ENCODE peak calls at places on chromosomes 5 and 9, in seven cellular contexts. F is NCI-H460, V is SK-N-DZ, I is dorsolateral prefrontal cortex, L is pons, E is iPS DF 19.7, T is T47D. M is an unnamed sample.

GRCh38 chr9:88749420-88749819 is 214.4 kb downstream of the NXNL2 start:
- DNase-seq in V (no peak), I (no peak), E (no peak), T (no peak), L (no peak), F (no peak), M (no peak)

GRCh38 chr9:84874583-84874982 is 205.1 kb downstream of the NTRK2 start:
- DNase-seq in T (no peak), I (no peak), L (no peak), V (no peak), E (no peak), F (no peak), M (no peak)

GRCh38 chr9:127779136-127779981 is 893 bp upstream of the SH2D3C start:
- DNase-seq in L (peak; percentile 22), F (peak; percentile 52), E (no peak), I (no peak), V (no peak), T (no peak), M (no peak)

GRCh38 chr9:110517483-110517882 is 62.1 kb downstream of the SVEP1 start:
- DNase-seq in T (no peak), E (no peak), V (no peak), F (no peak), I (no peak), L (no peak), M (no peak)

GRCh38 chr5:143641549-143641955 is 170.4 kb upstream of the HMHB1 start:
- DNase-seq in V (no peak), F (no peak), E (no peak), T (no peak), L (no peak), I (no peak), M (no peak)

GRCh38 chr5:86979801-86980510 is 287.7 kb upstream of the RASA1 start:
- DNase-seq in T (no peak), L (peak; percentile 56), I (no peak), F (peak; percentile 38), E (no peak), V (no peak), M (peak; percentile 39)

GRCh38 chr5:109546461-109546860 is 136.7 kb upstream of the PJA2 start:
- DNase-seq in E (no peak), L (no peak), V (no peak), I (no peak), T (no peak), F (no peak), M (no peak)

GRCh38 chr5:167305591-167306213 is 985.7 kb upstream of the WWC1 start:
- DNase-seq in V (peak; percentile 34), E (peak; percentile 54), T (no peak), F (no peak), I (no peak), L (no peak), M (no peak)

GRCh38 chr5:135457424-135458071 is 5.4 kb upstream of the TIFAB start:
- DNase-seq in L (peak; percentile 42), V (peak; percentile 68), I (peak; percentile 61), E (no peak), F (peak; percentile 65), T (peak; percentile 79), M (no peak)

GRCh38 chr5:121497176-121497575 is 354.5 kb upstream of the FTMT start:
- DNase-seq in F (no peak), I (no peak), T (no peak), V (no peak), L (no peak), E (no peak), M (no peak)

GRCh38 chr5:96742519-96742918 is 65.2 kb downstream of the ERAP1 start:
- DNase-seq in I (no peak), F (no peak), V (no peak), T (no peak), E (no peak), L (no peak), M (no peak)

GRCh38 chr5:23704176-23704855 is 196.9 kb downstream of the PRDM9 start:
- DNase-seq in L (no peak), E (no peak), T (no peak), I (no peak), F (no peak), V (no peak), M (no peak)

GRCh38 chr9:127926961-127927456 is 3.6 kb downstream of the PIP5KL1 start:
- DNase-seq in E (no peak), L (no peak), V (no peak), T (no peak), I (no peak), F (no peak), M (no peak)

GRCh38 chr9:9560382-9561035 is 1052.3 kb downstream of the PTPRD start:
- DNase-seq in V (no peak), L (no peak), T (no peak), I (no peak), E (no peak), F (no peak), M (no peak)

GRCh38 chr5:117093653-117094052 is 519.0 kb upstream of the SEMA6A start:
- DNase-seq in T (no peak), E (no peak), V (no peak), L (no peak), F (no peak), I (no peak), M (no peak)

GRCh38 chr9:37575921-37576721 is at the start of gene FBXO10:
- DNase-seq in V (peak; percentile 84), E (no peak), F (no peak), I (peak; percentile 52), T (peak; percentile 52), L (peak; percentile 42), M (no peak)

GRCh38 chr9:35254237-35254636 is 92.4 kb downstream of the UNC13B start:
- DNase-seq in L (no peak), E (no peak), I (no peak), F (no peak), V (no peak), T (no peak), M (no peak)

GRCh38 chr5:55421074-55421529 is 113.3 kb downstream of the MTREX start:
- DNase-seq in V (no peak), L (no peak), T (no peak), I (no peak), F (no peak), E (no peak), M (no peak)

GRCh38 chr9:18606831-18607230 is 132.9 kb downstream of the ADAMTSL1 start:
- DNase-seq in I (no peak), T (no peak), V (no peak), E (peak; percentile 47), L (peak; percentile 54), F (no peak), M (no peak)

GRCh38 chr5:142277796-142278195 is 47.0 kb downstream of the SPRY4 start:
- DNase-seq in E (no peak), I (no peak), T (no peak), L (no peak), F (no peak), V (no peak), M (no peak)

GRCh38 chr5:16913187-16913839 is 22.8 kb downstream of the MYO10 start:
- DNase-seq in I (no peak), E (no peak), T (no peak), F (no peak), L (no peak), V (no peak), M (no peak)

GRCh38 chr5:138448481-138449398 is 9.9 kb downstream of the REEP2 start:
- DNase-seq in V (peak; percentile 73), L (no peak), F (no peak), T (no peak), E (no peak), I (no peak), M (no peak)

GRCh38 chr5:17808566-17808965 is 174.3 kb downstream of the TAF11L14 start:
- DNase-seq in F (no peak), V (peak; percentile 45), T (no peak), E (no peak), I (no peak), L (peak; percentile 32), M (no peak)

GRCh38 chr5:4737868-4738267 is 402.3 kb upstream of the ADAMTS16 start:
- DNase-seq in T (no peak), V (no peak), L (no peak), F (no peak), E (no peak), I (no peak), M (no peak)

GRCh38 chr5:59640411-59640810 is 253.1 kb downstream of the PDE4D start:
- DNase-seq in L (peak; percentile 11), F (no peak), T (peak; percentile 57), V (no peak), E (no peak), I (no peak), M (no peak)

GRCh38 chr5:112551437-112552018 is 132.5 kb upstream of the EPB41L4A start:
- DNase-seq in V (peak; percentile 67), I (no peak), F (peak; percentile 69), T (peak; percentile 72), L (peak; percentile 90), E (no peak), M (peak; percentile 44)

GRCh38 chr5:136525546-136525945 is 160.2 kb upstream of the TRPC7 start:
- DNase-seq in L (no peak), T (no peak), E (no peak), I (no peak), V (no peak), F (no peak), M (no peak)

GRCh38 chr5:59115345-59115744 is 532.5 kb downstream of the RAB3C start:
- DNase-seq in V (no peak), F (no peak), T (no peak), L (no peak), E (no peak), I (no peak), M (no peak)

GRCh38 chr9:127467621-127468020 is 16.3 kb downstream of the LRSAM1 start:
- DNase-seq in I (no peak), V (no peak), T (no peak), L (no peak), F (no peak), E (no peak), M (no peak)

GRCh38 chr9:114677418-114677817 is 4.6 kb downstream of the TEX48 start:
- DNase-seq in L (no peak), F (peak; percentile 95), V (no peak), E (no peak), T (peak; percentile 63), I (no peak), M (peak; percentile 94)

GRCh38 chr9:14106699-14107098 is 207.2 kb downstream of the NFIB start:
- DNase-seq in L (no peak), E (no peak), I (no peak), F (no peak), T (no peak), V (no peak), M (no peak)

GRCh38 chr9:4320021-4320420 is 20.2 kb upstream of the GLIS3 start:
- DNase-seq in T (no peak), E (no peak), F (no peak), L (no peak), V (no peak), I (no peak), M (no peak)

GRCh38 chr5:177432143-177432904 is 5.8 kb downstream of the GRK6 start:
- DNase-seq in V (no peak), T (no peak), E (no peak), I (peak; percentile 68), F (no peak), L (no peak), M (no peak)

GRCh38 chr5:107783551-107783950 is 112.8 kb upstream of the EFNA5 start:
- DNase-seq in L (no peak), E (no peak), I (no peak), F (peak; percentile 38), V (no peak), T (no peak), M (no peak)

GRCh38 chr5:16618138-16618897 is 1.5 kb upstream of the RETREG1 start:
- DNase-seq in F (no peak), I (no peak), V (no peak), E (no peak), L (no peak), T (no peak), M (no peak)

GRCh38 chr9:111621895-111622480 is 9.1 kb upstream of the DNAJC25 start:
- DNase-seq in E (no peak), L (peak; percentile 62), I (peak; percentile 47), F (peak; percentile 53), T (peak; percentile 76), V (no peak), M (no peak)

GRCh38 chr5:87252283-87252605 is 15.4 kb upstream of the RASA1 start:
- DNase-seq in I (no peak), L (no peak), E (no peak), F (no peak), T (no peak), V (no peak), M (no peak)

M was measured in glomerular endothelial cell.